ENCODE peak calls at places on chromosomes 11 and 22, in seven cellular contexts. T is neuronal stem cell, H is mesenchymal stem cell, G is mesendoderm, Q is IMR-90, U is H1, B is trophoblast cell. K is an unnamed sample. For H3K79me1, the result is how much of the 10 kb centered on the place peaks cover.

GRCh38 chr11:82859746-82860145 is 40.5 kb downstream of the PRCP start:
- DNase-seq in G (no peak), U (no peak), Q (no peak), T (no peak), H (no peak), B (no peak), K (no peak)

GRCh38 chr11:86162257-86162656 is 82.3 kb upstream of the EED start:
- DNase-seq in T (no peak), U (no peak), Q (peak), B (peak), H (peak), G (peak), K (no peak)

GRCh38 chr11:116698080-116698479 is 74.7 kb downstream of the BUD13 start:
- DNase-seq in G (no peak), U (peak), H (no peak), Q (no peak), B (no peak), T (no peak), K (no peak)

GRCh38 chr22:50102946-50103345 is 13.1 kb downstream of the MOV10L1 start:
- DNase-seq in G (peak), B (no peak), U (no peak), Q (no peak), H (no peak), T (no peak), K (no peak)

GRCh38 chr11:129862123-129862522 is 33.3 kb downstream of the NFRKB start:
- DNase-seq in B (no peak), G (peak), T (no peak), Q (no peak), H (peak), U (no peak), K (no peak)

GRCh38 chr22:45469573-45470383 is 32.9 kb upstream of the FBLN1 start:
- DNase-seq in G (no peak), H (no peak), T (no peak), U (no peak), B (peak), Q (no peak), K (no peak)

GRCh38 chr22:47564651-47565050 is 802.2 kb downstream of the TBC1D22A start:
- DNase-seq in T (no peak), H (no peak), U (no peak), G (no peak), B (no peak), Q (no peak), K (no peak)

GRCh38 chr22:21026783-21027692 is 5.3 kb downstream of the SLC7A4 start:
- DNase-seq in B (peak), H (no peak), Q (peak), T (no peak), U (no peak), G (no peak), K (no peak)

GRCh38 chr11:22797081-22797480 is 32.5 kb downstream of the SVIP start:
- DNase-seq in H (no peak), B (no peak), Q (no peak), T (no peak), G (no peak), U (no peak), K (no peak)

GRCh38 chr11:45879803-45880685 is 5.4 kb upstream of the MAPK8IP1 start:
- DNase-seq in B (no peak), U (no peak), Q (peak), T (no peak), H (peak), G (no peak), K (no peak)

GRCh38 chr11:116482716-116483115 is 290.1 kb downstream of the BUD13 start:
- DNase-seq in B (no peak), G (no peak), H (no peak), Q (no peak), T (no peak), U (no peak), K (no peak)

GRCh38 chr11:112113539-112114457 is 27.1 kb downstream of the SDHD start:
- DNase-seq in U (no peak), H (peak), G (peak), Q (peak), T (peak), B (peak), K (no peak)

GRCh38 chr11:120302001-120302805 is 22.9 kb upstream of the TLCD5 start:
- DNase-seq in G (no peak), Q (no peak), H (no peak), B (peak), T (no peak), U (no peak), K (no peak)

GRCh38 chr11:112292785-112293407 is 32.2 kb upstream of the PLET1 start:
- DNase-seq in H (peak), Q (peak), T (no peak), U (no peak), B (peak), G (no peak), K (no peak)

GRCh38 chr11:124875401-124875800 is 10.2 kb downstream of the ROBO3 start:
- DNase-seq in H (no peak), B (no peak), G (no peak), U (no peak), T (no peak), Q (no peak), K (peak)

GRCh38 chr11:75337195-75337654 is 14.2 kb downstream of the ARRB1 start:
- DNase-seq in Q (peak), H (peak), G (no peak), B (peak), U (no peak), T (no peak), K (no peak)

GRCh38 chr11:17734986-17735822 is 623 bp downstream of the KCNC1 start:
- DNase-seq in U (peak), Q (peak), G (peak), H (peak), T (peak), B (peak), K (peak)

GRCh38 chr11:57203359-57203758 is 21.6 kb downstream of the LRRC55 start:
- DNase-seq in H (no peak), G (no peak), Q (peak), B (no peak), T (no peak), U (no peak), K (no peak)

GRCh38 chr11:114183041-114183511 is 113.1 kb upstream of the NNMT start:
- DNase-seq in G (no peak), Q (no peak), B (no peak), H (peak), U (no peak), T (no peak), K (no peak)

GRCh38 chr11:128779036-128779435 is 85.2 kb downstream of the FLI1 start:
- DNase-seq in T (no peak), H (peak), Q (peak), G (no peak), U (no peak), B (peak), K (no peak)

GRCh38 chr11:95338430-95338991 is 107.5 kb upstream of the SESN3 start:
- DNase-seq in G (no peak), B (no peak), U (peak), T (no peak), Q (peak), H (peak), K (no peak)

GRCh38 chr11:7577883-7578242 is 64.1 kb downstream of the PPFIBP2 start:
- DNase-seq in H (peak), Q (peak), U (no peak), B (peak), G (peak), T (no peak), K (peak)

GRCh38 chr11:76419896-76420295 is 24.9 kb upstream of the EMSY start:
- DNase-seq in B (peak), U (peak), H (no peak), T (no peak), Q (no peak), G (peak), K (peak)

GRCh38 chr22:46491936-46492335 is 45.5 kb downstream of the CELSR1 start:
- DNase-seq in Q (peak), H (no peak), U (no peak), B (peak), G (no peak), T (no peak), K (no peak)

GRCh38 chr11:9982796-9983579 is 311.0 kb downstream of the SBF2 start:
- DNase-seq in Q (peak), T (no peak), U (no peak), H (no peak), G (peak), B (peak), K (peak)

GRCh38 chr11:94845622-94846021 is 77.5 kb downstream of the AMOTL1 start:
- DNase-seq in T (no peak), U (no peak), H (peak), B (no peak), Q (peak), G (no peak), K (no peak)

GRCh38 chr11:129528296-129528695 is 152.6 kb downstream of the BARX2 start:
- DNase-seq in B (no peak), H (no peak), G (no peak), U (no peak), T (no peak), Q (no peak), K (no peak)

GRCh38 chr11:898540-899190 is 11.9 kb downstream of the CHID1 start:
- DNase-seq in B (peak), U (no peak), T (no peak), H (peak), G (peak), Q (no peak), K (no peak)

GRCh38 chr22:27804683-27805297 is 3.2 kb upstream of the MN1 start:
- DNase-seq in T (peak), B (peak), G (peak), H (peak), Q (peak), U (peak), K (peak)

GRCh38 chr11:44968510-44968909 is 17.8 kb upstream of the TP53I11 start:
- DNase-seq in Q (no peak), U (no peak), H (no peak), T (no peak), B (no peak), G (no peak), K (no peak)

GRCh38 chr11:5679811-5680210 is 5.1 kb downstream of the TRIM5 start:
- DNase-seq in G (no peak), Q (no peak), T (no peak), U (no peak), H (no peak), B (no peak), K (no peak)

GRCh38 chr22:31151872-31152271 is 8.1 kb upstream of the RNF185 start:
- DNase-seq in H (no peak), B (no peak), G (no peak), T (no peak), Q (no peak), U (no peak), K (no peak)

GRCh38 chr22:37781434-37782059 is 26.2 kb upstream of the GCAT start:
- DNase-seq in T (no peak), Q (peak), H (no peak), U (no peak), G (peak), B (no peak), K (peak)

GRCh38 chr11:73406619-73407018 is 30.4 kb downstream of the RELT start:
- DNase-seq in G (no peak), B (no peak), H (no peak), T (no peak), Q (no peak), U (no peak), K (no peak)

GRCh38 chr22:48642550-48642949 is 1185.1 kb downstream of the BRD1 start:
- DNase-seq in U (no peak), Q (no peak), H (no peak), B (no peak), G (no peak), T (no peak), K (no peak)

GRCh38 chr22:48641906-48642475 is 1185.7 kb downstream of the BRD1 start:
- DNase-seq in B (no peak), U (no peak), G (no peak), Q (no peak), H (no peak), T (no peak), K (no peak)

GRCh38 chr22:48639896-48640732 is 1187.6 kb downstream of the BRD1 start:
- DNase-seq in G (no peak), H (no peak), T (no peak), U (no peak), B (no peak), Q (no peak), K (no peak)

GRCh38 chr22:48639021-48639795 is 1188.5 kb downstream of the BRD1 start:
- DNase-seq in H (no peak), U (no peak), G (no peak), B (no peak), T (no peak), Q (no peak), K (no peak)

DNA sequence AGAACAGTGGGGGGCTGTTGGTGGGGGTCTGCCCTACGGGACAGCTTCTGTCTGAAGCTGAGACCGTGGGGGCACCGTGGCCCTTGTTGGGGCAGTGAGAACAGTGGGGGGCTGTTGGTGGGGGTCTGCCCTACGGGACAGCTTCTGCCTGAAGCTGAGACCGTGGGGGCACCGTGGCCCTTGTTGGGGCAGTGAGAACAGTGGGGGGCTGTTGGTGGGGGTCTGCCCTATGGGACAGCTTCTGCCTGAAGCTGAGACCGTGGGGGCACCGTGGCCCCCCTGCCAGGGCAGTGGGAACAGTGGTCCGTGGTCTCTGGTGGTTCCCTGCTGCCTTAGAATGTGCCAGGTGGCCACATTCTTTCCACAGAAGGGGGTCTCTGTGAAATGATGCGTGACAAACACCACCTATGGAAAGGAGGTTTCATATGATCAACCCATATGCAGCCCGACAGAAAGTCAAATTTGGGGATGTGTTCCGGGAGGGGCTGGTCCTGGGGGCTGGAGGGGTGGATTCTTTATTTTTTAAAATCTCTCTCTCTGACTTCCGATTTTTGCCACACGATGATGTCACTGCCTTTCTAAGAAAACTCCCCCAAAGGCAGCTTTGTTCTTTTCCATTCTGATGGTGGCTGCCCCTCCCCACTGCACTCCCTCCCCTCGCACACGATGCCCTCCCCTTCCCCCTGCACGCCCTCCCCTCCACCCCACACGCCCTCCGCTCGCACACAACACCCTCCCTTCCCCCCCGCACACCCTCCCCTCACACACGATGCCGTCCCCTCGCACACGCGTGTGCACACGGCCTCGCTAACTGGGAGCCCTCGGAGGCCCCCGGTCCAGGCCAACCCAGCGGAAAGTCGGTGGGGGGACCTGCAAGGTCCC is 1186.5 kb downstream of the BRD1 start:
- DNase-seq in T (no peak), U (no peak), Q (no peak), G (no peak), B (no peak), H (no peak), K (no peak)
- H3K79me1 ChIP-seq in T (under half), U (under half), Q (under half), G (under half), B (under half), H (under half), K (under half)

GRCh38 chr22:33650244-33650643 is 270.0 kb downstream of the LARGE1 start:
- DNase-seq in B (peak), H (no peak), U (no peak), T (no peak), G (no peak), Q (no peak), K (no peak)

GRCh38 chr22:33656808-33657628 is 263.3 kb downstream of the LARGE1 start:
- DNase-seq in H (no peak), B (peak), U (no peak), G (peak), Q (no peak), T (no peak), K (no peak)

GRCh38 chr22:33652596-33652995 is 267.7 kb downstream of the LARGE1 start:
- DNase-seq in U (no peak), H (peak), B (peak), Q (peak), T (no peak), G (peak), K (no peak)

GRCh38 chr22:33654173-33654890 is 265.9 kb downstream of the LARGE1 start:
- DNase-seq in U (no peak), H (no peak), T (no peak), Q (no peak), B (no peak), G (peak), K (no peak)

DNA sequence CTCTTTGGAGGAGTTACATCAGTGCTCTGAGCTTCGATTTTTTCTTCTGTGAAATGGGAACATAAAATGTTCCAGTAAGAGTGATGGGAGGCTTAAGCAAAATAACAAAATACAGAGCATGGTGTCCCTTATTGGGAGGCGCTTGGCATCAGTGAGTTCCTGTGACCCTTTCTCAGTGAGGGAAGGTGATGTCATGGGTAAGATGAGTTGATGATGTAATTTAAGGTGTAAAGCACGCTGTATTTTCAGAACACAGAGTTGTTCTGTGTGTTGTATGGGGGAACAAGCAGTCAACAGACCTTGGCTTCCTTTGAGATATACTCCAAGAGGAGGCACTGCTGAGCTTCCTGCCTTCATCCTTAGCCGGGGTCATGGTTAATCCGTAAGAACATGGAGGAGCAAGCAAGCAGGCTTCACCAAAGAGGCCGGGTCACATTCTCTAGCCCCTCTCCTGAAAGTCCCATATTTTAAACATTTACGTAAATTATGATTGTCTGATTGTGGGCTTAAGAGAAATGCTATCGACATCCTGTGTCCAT is 266.7 kb downstream of the LARGE1 start:
- DNase-seq in T (no peak), U (no peak), G (peak), H (no peak), B (no peak), Q (no peak), K (no peak)
- H3K79me1 ChIP-seq in T (under half), U (under half), G (under half), H (under half), B (under half), Q (under half), K (under half)

DNA sequence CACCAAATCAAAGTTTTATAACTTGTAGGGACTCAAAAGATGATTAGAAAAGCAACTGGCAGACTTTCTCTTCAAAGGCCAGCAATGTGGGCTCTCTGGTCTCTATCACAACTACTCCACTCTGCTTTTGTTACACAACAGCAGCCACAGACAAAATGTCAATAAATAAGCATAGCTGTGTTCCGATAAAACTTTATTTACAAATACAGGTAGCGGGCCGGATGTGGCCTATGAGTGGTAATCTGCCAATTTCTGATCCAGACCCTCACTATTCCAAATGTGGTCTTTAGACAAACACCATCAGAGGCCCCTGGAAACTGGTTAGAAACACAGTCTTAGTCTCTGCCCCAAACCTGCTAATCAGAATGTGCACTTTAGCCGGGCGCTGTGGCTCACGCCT is 8.2 kb downstream of the TPST2 start:
- DNase-seq in Q (no peak), G (no peak), U (no peak), T (no peak), B (no peak), H (no peak), K (no peak)
- H3K79me1 ChIP-seq in Q (under half), G (under half), U (under half), T (under half), B (under half), H (under half), K (under half)

GRCh38 chr11:27616711-27617110 is 83.5 kb downstream of the BDNF start:
- DNase-seq in U (no peak), T (no peak), Q (no peak), G (no peak), H (no peak), B (no peak), K (no peak)
- H3K79me1 ChIP-seq in U (under half), T (under half), Q (under half), G (under half), H (under half), B (under half), K (under half)

DNA sequence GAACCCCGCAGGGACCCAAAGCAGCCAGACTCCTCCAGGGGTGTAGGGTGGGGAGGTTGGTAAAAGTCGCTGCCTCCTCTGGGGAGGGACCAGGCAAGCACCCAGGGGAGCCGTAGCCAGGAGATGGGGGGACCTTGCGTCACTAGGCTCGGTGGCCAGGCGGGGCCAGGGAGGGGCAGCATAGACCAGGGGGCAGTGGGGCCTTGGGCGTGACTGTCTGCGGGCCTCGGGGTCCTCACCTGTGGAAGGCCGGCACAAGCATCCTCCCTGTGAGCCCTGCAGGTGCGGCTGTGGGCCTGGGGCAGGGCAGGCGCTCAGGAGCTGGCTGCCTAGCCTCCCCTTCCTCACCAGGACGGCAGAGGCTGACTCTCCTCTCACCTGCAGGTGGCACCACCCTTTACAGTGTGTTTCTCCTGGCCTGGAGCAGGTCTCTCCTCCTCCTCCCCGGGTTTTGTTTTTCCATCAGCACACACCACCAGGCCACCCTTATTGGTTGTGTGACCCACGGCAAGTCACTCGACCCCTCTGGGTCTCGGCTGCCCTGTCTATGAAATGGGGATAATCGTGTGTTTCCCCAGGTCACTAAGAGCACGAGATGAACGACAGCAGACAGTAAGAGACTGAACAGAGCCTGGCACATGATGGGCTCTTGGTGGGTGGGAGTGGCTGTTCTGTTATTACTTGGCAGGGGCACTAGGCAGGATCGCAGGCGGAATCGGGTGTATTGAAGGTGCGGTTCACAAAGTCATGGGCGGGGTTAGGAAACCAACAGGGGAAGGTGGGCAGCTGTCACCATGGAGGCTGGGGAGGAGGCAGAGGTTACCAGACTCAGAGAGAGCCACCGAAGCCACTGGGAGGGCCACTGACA is 52.7 kb downstream of the FLRT1 start:
- DNase-seq in B (no peak), T (no peak), Q (no peak), H (no peak), U (peak), G (peak), K (peak)
- H3K79me1 ChIP-seq in B (under half), T (under half), Q (under half), H (under half), U (under half), G (under half), K (under half)

GRCh38 chr11:67314218-67314617 is 10.9 kb downstream of the SSH3 start:
- DNase-seq in B (no peak), H (no peak), U (no peak), T (no peak), Q (no peak), G (no peak), K (no peak)
- H3K79me1 ChIP-seq in B (under half), H (under half), U (under half), T (under half), Q (under half), G (under half), K (under half)

GRCh38 chr11:63769719-63770443 is 1.3 kb upstream of the ZFTA start:
- DNase-seq in G (no peak), H (peak), U (peak), T (peak), Q (no peak), B (peak), K (peak)
- H3K79me1 ChIP-seq in G (under half), H (under half), U (under half), T (under half), Q (under half), B (under half), K (under half)

GRCh38 chr11:117892651-117893050 is 16.2 kb upstream of the FXYD6 start:
- DNase-seq in Q (no peak), H (no peak), B (no peak), T (no peak), U (no peak), G (no peak), K (no peak)
- H3K79me1 ChIP-seq in Q (under half), H (under half), B (under half), T (under half), U (under half), G (under half), K (under half)

K was measured in H9.